ENCODE peak calls at places on chromosomes 6 and 20, in six cellular contexts. C, F, Y, R, Z and I are unnamed samples.

GRCh38 chr6:33320315-33321181 is 3.0 kb upstream of the ZBTB22 start:
- DNase-seq in C (no peak), F (no peak), Y (no peak), R (peak), Z (peak), I (peak)

GRCh38 chr20:53654932-53655674 is 61.5 kb upstream of the ZNF217 start:
- DNase-seq in C (no peak), F (peak), Y (no peak), R (no peak), Z (no peak), I (no peak)

GRCh38 chr20:38304845-38305447 is 990 bp downstream of the BPI start:
- DNase-seq in C (peak), F (no peak), Y (peak), R (no peak), Z (peak), I (peak)

GRCh38 chr20:59386819-59387218 is 86.4 kb downstream of the EDN3 start:
- DNase-seq in C (peak), F (no peak), Y (no peak), R (no peak), Z (no peak), I (no peak)

GRCh38 chr6:38527371-38527770 is 112.4 kb downstream of the BTBD9 start:
- DNase-seq in C (no peak), F (no peak), Y (no peak), R (no peak), Z (no peak), I (no peak)

GRCh38 chr6:139129284-139129683 is 5.6 kb upstream of the HECA start:
- DNase-seq in C (no peak), F (no peak), Y (no peak), R (no peak), Z (peak), I (peak)

GRCh38 chr20:3080939-3081388 is 3.6 kb downstream of the AVP start:
- DNase-seq in C (no peak), F (no peak), Y (no peak), R (no peak), Z (no peak), I (peak)

GRCh38 chr6:169213814-169214520 is 39.7 kb downstream of the THBS2 start:
- DNase-seq in C (no peak), F (no peak), Y (no peak), R (no peak), Z (no peak), I (no peak)

GRCh38 chr6:128275030-128275429 is 245.4 kb downstream of the PTPRK start:
- DNase-seq in C (no peak), F (no peak), Y (no peak), R (peak), Z (peak), I (peak)

GRCh38 chr6:41039060-41039998 is at the start of gene UNC5CL:
- DNase-seq in C (peak), F (no peak), Y (peak), R (no peak), Z (peak), I (peak)

GRCh38 chr6:163001341-163001740 is 273.6 kb downstream of the PACRG start:
- DNase-seq in C (no peak), F (no peak), Y (no peak), R (no peak), Z (peak), I (no peak)

GRCh38 chr6:127206531-127207065 is 60.1 kb upstream of the RNF146 start:
- DNase-seq in C (no peak), F (no peak), Y (no peak), R (no peak), Z (no peak), I (no peak)

GRCh38 chr20:62168061-62168460 is 14.8 kb upstream of the MTG2 start:
- DNase-seq in C (no peak), F (no peak), Y (no peak), R (no peak), Z (no peak), I (no peak)

GRCh38 chr6:35370124-35370741 is 27.9 kb downstream of the PPARD start:
- DNase-seq in C (no peak), F (peak), Y (peak), R (peak), Z (peak), I (peak)

GRCh38 chr6:24752917-24753486 is 21.7 kb upstream of the GMNN start:
- DNase-seq in C (no peak), F (no peak), Y (no peak), R (no peak), Z (no peak), I (peak)

GRCh38 chr6:153790048-153790447 is 249.0 kb upstream of the OPRM1 start:
- DNase-seq in C (no peak), F (peak), Y (no peak), R (peak), Z (peak), I (peak)

GRCh38 chr20:18388860-18389259 is 78.0 kb downstream of the DZANK1 start:
- DNase-seq in C (no peak), F (no peak), Y (no peak), R (peak), Z (peak), I (peak)

GRCh38 chr6:108598316-108598863 is 37.7 kb downstream of the FOXO3 start:
- DNase-seq in C (no peak), F (no peak), Y (no peak), R (no peak), Z (no peak), I (peak)

GRCh38 chr6:157613011-157613522 is 210.0 kb upstream of the SNX9 start:
- DNase-seq in C (no peak), F (no peak), Y (no peak), R (peak), Z (peak), I (peak)

GRCh38 chr6:16322666-16323312 is 84.4 kb downstream of the GMPR start:
- DNase-seq in C (peak), F (peak), Y (no peak), R (peak), Z (peak), I (peak)

GRCh38 chr6:169391473-169392071 is 137.9 kb upstream of the THBS2 start:
- DNase-seq in C (no peak), F (no peak), Y (no peak), R (no peak), Z (peak), I (no peak)

GRCh38 chr6:21278078-21278790 is 315.3 kb upstream of the SOX4 start:
- DNase-seq in C (no peak), F (no peak), Y (no peak), R (no peak), Z (no peak), I (peak)

DNA sequence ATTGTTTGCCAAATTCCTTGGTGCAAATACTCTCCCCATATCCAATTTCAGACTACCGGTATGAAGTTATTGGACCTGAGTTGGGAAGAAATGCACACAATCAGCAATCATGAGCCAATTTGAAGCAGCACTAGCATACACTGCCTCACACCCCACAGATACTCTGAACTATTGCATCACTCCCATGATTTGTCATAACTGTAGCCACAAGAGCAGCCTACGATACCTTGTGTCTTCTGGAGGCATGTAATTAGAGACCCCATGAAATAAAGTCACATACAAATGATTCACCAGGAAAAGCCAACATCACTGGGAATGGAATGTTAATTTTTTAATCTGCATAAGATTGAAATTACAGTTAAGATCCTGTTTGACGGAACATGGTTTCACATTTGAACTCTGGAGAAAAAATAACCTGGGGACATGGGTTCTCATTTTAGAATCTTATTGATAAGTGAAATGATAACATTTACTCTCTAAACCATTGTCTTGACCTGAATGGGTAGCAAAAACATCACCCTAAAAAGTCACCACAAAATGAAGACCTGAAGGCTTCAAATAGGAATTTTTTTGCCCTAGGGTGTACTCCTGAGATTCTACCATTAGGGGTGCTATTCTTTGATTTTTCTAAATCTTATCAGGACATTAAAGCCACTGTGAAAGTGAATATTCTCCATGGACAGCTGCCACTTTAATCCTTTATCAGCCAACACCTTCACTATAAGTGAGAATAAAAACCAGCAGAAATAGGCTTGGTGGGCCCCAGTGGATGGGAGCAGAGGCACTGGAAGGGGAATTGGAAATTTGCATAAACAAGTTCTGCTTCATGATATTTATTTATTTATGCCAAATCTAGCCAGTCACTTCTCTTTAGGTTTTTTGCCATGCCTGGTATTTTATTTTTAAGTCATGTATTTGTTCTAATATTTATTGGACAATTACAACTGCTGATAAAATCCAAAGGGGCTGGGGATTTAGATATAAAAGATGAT is 34.5 kb upstream of the HBS1L start:
- DNase-seq in C (peak), F (no peak), Y (no peak), R (peak), Z (peak), I (peak)
- TF ChIP-seq CTCF in C (peak), F (no peak), Y (peak), R (peak), Z (peak), I (peak)

GRCh38 chr20:46683068-46683477 is 6.2 kb downstream of the TP53RK start:
- DNase-seq in C (no peak), F (no peak), Y (no peak), R (no peak), Z (no peak), I (peak)

GRCh38 chr20:46681032-46681854 is 8.0 kb downstream of the TP53RK start:
- DNase-seq in C (peak), F (peak), Y (no peak), R (no peak), Z (peak), I (peak)

GRCh38 chr20:46680684-46681031 is 8.6 kb downstream of the TP53RK start:
- DNase-seq in C (no peak), F (no peak), Y (no peak), R (no peak), Z (no peak), I (no peak)

GRCh38 chr20:46683620-46683938 is 5.7 kb downstream of the TP53RK start:
- DNase-seq in C (no peak), F (no peak), Y (no peak), R (no peak), Z (no peak), I (no peak)

DNA sequence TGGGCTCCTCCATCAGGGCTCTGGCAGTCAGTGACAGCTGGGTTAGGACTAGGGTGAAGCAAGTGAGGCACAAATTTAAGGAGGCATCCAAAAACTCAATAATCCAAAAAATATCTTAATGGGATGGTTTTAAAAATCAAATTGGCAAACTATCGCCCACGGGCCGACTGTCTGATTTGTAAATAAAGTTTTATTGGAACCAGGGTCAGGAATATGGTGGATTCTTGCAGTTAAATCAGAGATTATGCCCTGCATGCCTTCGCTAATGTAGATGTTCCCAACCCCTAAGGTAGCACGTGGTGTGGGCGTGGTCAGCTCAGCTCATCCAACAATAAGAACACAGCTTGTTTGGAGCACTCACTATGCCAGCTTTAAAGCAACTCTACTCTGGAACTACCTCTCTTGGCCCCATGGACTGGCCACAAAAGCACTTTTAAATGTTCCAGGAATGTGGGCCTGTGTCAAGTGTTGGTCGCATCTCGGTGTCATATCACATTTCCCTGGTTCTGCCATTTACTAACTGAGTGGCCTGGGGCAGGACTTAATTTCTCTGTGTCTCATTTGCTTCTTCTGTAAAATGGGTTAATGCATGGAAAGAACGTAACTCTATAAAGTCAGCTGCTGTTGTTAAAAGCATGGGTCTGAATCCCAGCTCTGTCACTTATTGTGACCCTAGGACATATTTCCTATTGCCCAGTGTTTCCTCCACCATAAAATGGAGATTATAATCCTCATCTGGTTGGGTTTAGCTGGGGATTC is 7.0 kb downstream of the TP53RK start:
- DNase-seq in C (peak), F (no peak), Y (no peak), R (no peak), Z (no peak), I (no peak)
- H3K4me3 ChIP-seq in C (no peak), F (no peak), Y (no peak), R (no peak), Z (no peak), I (peak)

GRCh38 chr20:41872986-41873385 is 254.8 kb upstream of the CHD6 start:
- DNase-seq in C (peak), F (no peak), Y (no peak), R (no peak), Z (no peak), I (no peak)
- TF ChIP-seq CTCF in C (no peak), F (no peak), Y (no peak), R (no peak), Z (no peak), I (no peak)

GRCh38 chr6:28217890-28218289 is 7.2 kb upstream of the ZSCAN9 start:
- DNase-seq in C (no peak), F (no peak), Y (no peak), R (no peak), Z (no peak), I (no peak)
- H3K4me3 ChIP-seq in C (no peak), F (no peak), Y (peak), R (no peak), Z (no peak), I (no peak)

GRCh38 chr20:44884907-44885391 is 556 bp upstream of the YWHAB start:
- DNase-seq in C (no peak), F (no peak), Y (no peak), R (no peak), Z (no peak), I (no peak)

GRCh38 chr20:44886828-44887227 is 1.3 kb downstream of the YWHAB start:
- DNase-seq in C (no peak), F (no peak), Y (no peak), R (no peak), Z (peak), I (no peak)

GRCh38 chr20:44886276-44886671 is 769 bp downstream of the YWHAB start:
- DNase-seq in C (no peak), F (no peak), Y (no peak), R (no peak), Z (no peak), I (no peak)

GRCh38 chr20:44887466-44887865 is 2.0 kb downstream of the YWHAB start:
- DNase-seq in C (no peak), F (no peak), Y (no peak), R (no peak), Z (no peak), I (no peak)

GRCh38 chr20:44885392-44886275 is at the start of gene YWHAB:
- DNase-seq in C (peak), F (peak), Y (peak), R (peak), Z (peak), I (peak)
- TF ChIP-seq CTCF in C (peak), F (no peak), Y (peak), R (no peak), Z (no peak), I (peak)

DNA sequence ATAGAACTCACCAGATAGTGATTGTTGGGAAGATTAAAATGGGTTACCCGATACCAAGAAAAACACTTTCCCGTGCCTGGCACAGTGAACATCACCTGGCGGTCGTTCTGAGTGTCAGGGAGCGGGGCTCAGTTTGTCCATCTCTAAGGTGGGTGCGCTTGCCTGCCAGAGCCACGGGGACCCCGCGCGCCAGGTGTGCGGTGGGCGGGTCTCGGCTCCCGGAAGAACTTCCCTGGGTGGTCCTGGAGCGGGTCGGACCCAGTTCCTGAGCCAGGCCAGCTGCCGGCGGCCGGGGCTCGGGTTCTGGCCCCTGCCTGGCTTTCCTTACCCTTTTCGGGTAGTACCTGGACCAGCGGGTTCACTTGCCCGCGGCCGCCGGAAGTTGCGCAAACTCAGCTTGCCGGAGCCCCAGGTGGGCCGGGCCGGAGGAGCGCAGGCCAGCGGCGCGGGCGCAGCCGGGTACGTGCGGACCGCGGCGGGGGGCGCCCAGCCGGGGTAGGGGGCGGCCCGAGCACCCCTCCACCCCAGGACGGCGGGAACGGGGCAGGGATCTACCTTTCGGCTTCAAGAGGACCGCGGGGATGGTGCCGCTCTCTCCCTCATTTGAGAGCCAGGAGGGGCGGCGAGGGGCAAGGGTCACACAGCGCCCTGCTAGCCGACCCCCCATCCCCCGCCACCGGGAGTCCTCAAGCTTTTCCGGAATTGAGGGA is 7.5 kb downstream of the FAM110A start:
- DNase-seq in C (peak), F (no peak), Y (peak), R (no peak), Z (peak), I (no peak)
- H3K4me3 ChIP-seq in C (peak), F (peak), Y (peak), R (peak), Z (peak), I (peak)

GRCh38 chr6:107489636-107490567 is at the start of gene SOBP:
- DNase-seq in C (peak), F (no peak), Y (peak), R (no peak), Z (peak), I (peak)
- TF ChIP-seq CTCF in C (peak), F (no peak), Y (no peak), R (no peak), Z (no peak), I (no peak)

GRCh38 chr6:27630727-27631613 is 158.1 kb upstream of the ZNF184 start:
- DNase-seq in C (peak), F (no peak), Y (peak), R (no peak), Z (peak), I (peak)

DNA sequence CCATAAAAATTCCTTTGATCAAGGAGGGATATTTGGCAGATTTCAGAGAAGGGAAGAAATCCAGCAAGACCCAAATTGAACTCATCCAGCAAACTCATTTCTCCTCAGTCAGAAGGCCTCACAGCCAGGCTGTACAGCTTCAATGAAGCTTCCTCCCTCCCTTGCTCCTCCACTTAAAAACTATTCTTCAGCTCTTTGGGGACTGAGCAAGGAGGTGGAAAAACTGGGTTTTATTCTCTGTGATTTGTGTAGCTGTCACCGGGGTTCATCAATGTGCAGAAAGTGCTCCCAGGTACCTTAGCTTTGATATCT is 158.7 kb upstream of the ZNF184 start:
- DNase-seq in C (no peak), F (no peak), Y (no peak), R (no peak), Z (no peak), I (no peak)
- H3K4me3 ChIP-seq in C (peak), F (no peak), Y (no peak), R (no peak), Z (no peak), I (no peak)